ENCODE peak calls at places on chromosomes 11 and 22, in eight cellular contexts. L is T follicular helper cell, G is GOT3, H is pulmonary artery endothelial cell, Q is NCI-H2081, J is GM13976, Z is hepatocyte, A is HEK293T. Y is an unnamed sample.
A peak's percentile ranks its signal among the peaks of the same experiment; 100 is the strongest.

GRCh38 chr22:39236321-39237275 is 8.2 kb downstream of the PDGFB start:
- DNase-seq in A (no peak), L (no peak), G (no peak), Z (no peak), H (no peak), J (peak; percentile 76), Q (no peak), Y (no peak)

GRCh38 chr11:126488591-126489370 is 133.3 kb downstream of the ST3GAL4 start:
- DNase-seq in Q (no peak), A (no peak), J (no peak), Z (no peak), L (no peak), G (no peak), H (no peak), Y (no peak)

GRCh38 chr11:1652778-1653540 is 23.4 kb downstream of the KRTAP5-5 start:
- DNase-seq in Z (peak; percentile 85), G (peak; percentile 2), A (peak; percentile 90), Q (peak; percentile 33), H (no peak), J (peak; percentile 93), L (peak; percentile 67), Y (peak; percentile 67)

GRCh38 chr11:9601041-9601875 is 27.8 kb downstream of the WEE1 start:
- DNase-seq in H (no peak), A (no peak), Q (no peak), Z (no peak), J (peak; percentile 73), G (peak; percentile 7), L (peak; percentile 3), Y (peak; percentile 64)

GRCh38 chr11:32487270-32487669 is 51.9 kb upstream of the WT1 start:
- DNase-seq in Z (no peak), L (no peak), Q (no peak), A (peak; percentile 57), H (no peak), J (no peak), G (no peak), Y (peak; percentile 36)

GRCh38 chr11:62071408-62071807 is 52.4 kb upstream of the INCENP start:
- DNase-seq in Q (no peak), L (no peak), A (no peak), Z (no peak), J (no peak), G (no peak), H (no peak), Y (peak; percentile 22)

GRCh38 chr22:38845368-38845740 is 1.5 kb upstream of the NPTXR start:
- DNase-seq in L (no peak), J (no peak), Q (no peak), A (no peak), G (no peak), H (no peak), Z (no peak), Y (no peak)

GRCh38 chr11:95175969-95176368 is 55.0 kb downstream of the SESN3 start:
- DNase-seq in L (no peak), Q (no peak), G (no peak), H (no peak), J (no peak), A (no peak), Z (no peak), Y (no peak)

GRCh38 chr22:30235687-30236170 is 10.8 kb downstream of the LIF start:
- DNase-seq in J (no peak), Z (peak; percentile 55), Q (no peak), A (no peak), G (no peak), H (no peak), L (no peak), Y (peak; percentile 67)

GRCh38 chr22:42930810-42931420 is 73.8 kb upstream of the ARFGAP3 start:
- DNase-seq in Z (no peak), J (no peak), G (no peak), H (no peak), A (no peak), L (no peak), Q (no peak), Y (peak; percentile 70)

GRCh38 chr22:24159650-24160049 is 21.6 kb upstream of the SUSD2 start:
- DNase-seq in Z (no peak), H (no peak), L (no peak), G (no peak), A (no peak), Q (no peak), J (no peak), Y (no peak)

GRCh38 chr22:25051073-25051472 is 98.6 kb downstream of the KIAA1671 start:
- DNase-seq in A (peak; percentile 65), G (no peak), H (no peak), J (no peak), Q (no peak), Z (no peak), L (no peak), Y (peak; percentile 5)

GRCh38 chr22:22769434-22770279 is 118.0 kb upstream of the IGLL5 start:
- DNase-seq in H (no peak), J (no peak), A (no peak), Q (no peak), L (no peak), Z (no peak), G (no peak), Y (no peak)

GRCh38 chr11:24226606-24227005 is 270.2 kb upstream of the LUZP2 start:
- DNase-seq in A (no peak), Z (no peak), L (no peak), G (no peak), Q (peak; percentile 8), H (no peak), J (no peak), Y (no peak)

GRCh38 chr11:27291302-27291889 is 71.6 kb downstream of the CCDC34 start:
- DNase-seq in Q (peak; percentile 3), J (no peak), A (no peak), Z (peak; percentile 28), G (no peak), H (no peak), L (no peak), Y (peak; percentile 23)

GRCh38 chr22:19970479-19971275 is 29.1 kb upstream of the TXNRD2 start:
- DNase-seq in J (peak; percentile 91), G (no peak), L (peak; percentile 63), A (peak; percentile 84), Q (peak; percentile 56), Z (peak; percentile 74), H (no peak), Y (peak; percentile 70)

GRCh38 chr11:96146765-96147164 is 196.2 kb downstream of the MAML2 start:
- DNase-seq in Q (no peak), J (no peak), H (no peak), Z (no peak), A (no peak), L (no peak), G (no peak), Y (no peak)

GRCh38 chr22:37581534-37581933 is 1.6 kb upstream of the LGALS2 start:
- DNase-seq in A (no peak), G (no peak), J (no peak), Q (no peak), L (no peak), H (no peak), Z (peak; percentile 12), Y (no peak)

GRCh38 chr11:30758946-30759501 is 172.9 kb upstream of the MPPED2 start:
- DNase-seq in Z (no peak), A (no peak), L (no peak), G (no peak), H (no peak), Q (no peak), J (no peak), Y (no peak)

GRCh38 chr22:44404341-44405020 is 91.7 kb upstream of the SHISAL1 start:
- DNase-seq in J (no peak), A (no peak), G (no peak), H (no peak), Q (no peak), L (no peak), Z (no peak), Y (no peak)

GRCh38 chr11:120598517-120599209 is 87.1 kb downstream of the GRIK4 start:
- DNase-seq in Z (no peak), H (no peak), G (no peak), A (no peak), L (no peak), J (no peak), Q (no peak), Y (no peak)

GRCh38 chr11:73308963-73309960 is 1.2 kb downstream of the ARHGEF17 start:
- DNase-seq in A (no peak), Q (no peak), G (peak; percentile 74), Z (peak; percentile 92), J (peak; percentile 57), L (no peak), H (peak; percentile 76), Y (peak; percentile 98)

GRCh38 chr22:44916281-44917231 is 93.2 kb downstream of the PHF21B start:
- DNase-seq in J (no peak), L (no peak), G (no peak), H (no peak), A (no peak), Q (no peak), Z (no peak), Y (no peak)

GRCh38 chr22:36858966-36859365 is 1.8 kb upstream of the NCF4 start:
- DNase-seq in J (no peak), G (no peak), Q (no peak), L (no peak), H (no peak), A (no peak), Z (no peak), Y (no peak)

GRCh38 chr11:45319077-45319476 is 32.9 kb upstream of the SYT13 start:
- DNase-seq in L (no peak), J (no peak), Q (no peak), A (no peak), Z (no peak), H (no peak), G (no peak), Y (no peak)

GRCh38 chr22:18974477-18975180 is 38.5 kb upstream of the PRODH start:
- DNase-seq in G (no peak), Z (no peak), H (no peak), A (no peak), L (no peak), J (no peak), Q (no peak), Y (no peak)

GRCh38 chr11:126268708-126269579 is at the start of the genes FOXRED1 and SRPRA:
- DNase-seq in A (peak; percentile 100), J (peak; percentile 100), H (peak; percentile 94), G (peak; percentile 84), L (peak; percentile 100), Z (peak; percentile 100), Q (peak; percentile 100), Y (peak; percentile 99)

GRCh38 chr11:129709801-129710398 is 105.7 kb upstream of the TMEM45B start:
- DNase-seq in Z (no peak), H (no peak), J (no peak), G (no peak), A (no peak), Q (no peak), L (no peak), Y (no peak)

GRCh38 chr22:29122041-29122440 is 49.2 kb downstream of the KREMEN1 start:
- DNase-seq in J (no peak), H (no peak), G (no peak), A (no peak), Q (no peak), L (no peak), Z (no peak), Y (no peak)

GRCh38 chr11:94100253-94100652 is 28.4 kb upstream of the PANX1 start:
- DNase-seq in Z (no peak), A (no peak), Q (no peak), J (no peak), G (no peak), H (no peak), L (no peak), Y (no peak)

GRCh38 chr11:1152316-1153104 is 5.2 kb upstream of the MUC5AC start:
- DNase-seq in Z (peak; percentile 57), H (no peak), L (no peak), Q (no peak), A (no peak), J (peak; percentile 56), G (no peak), Y (peak; percentile 90)

GRCh38 chr22:19109198-19110063 is 12.8 kb downstream of the DGCR2 start:
- DNase-seq in L (peak; percentile 44), A (no peak), J (peak; percentile 67), Z (peak; percentile 63), G (no peak), Q (no peak), H (no peak), Y (peak; percentile 36)

GRCh38 chr11:73204711-73205121 is 13.4 kb upstream of the P2RY2 start:
- DNase-seq in Z (no peak), G (no peak), J (no peak), Q (no peak), H (no peak), L (no peak), A (no peak), Y (no peak)

GRCh38 chr11:16946477-16947282 is 67.5 kb downstream of the PLEKHA7 start:
- DNase-seq in Z (no peak), H (no peak), J (peak; percentile 49), A (no peak), Q (no peak), L (no peak), G (no peak), Y (no peak)

Y was measured in ELR.